ENCODE peak calls at places on chromosomes 4 and X, in five cellular contexts. Z is H54, A is IMR-90, C is GM12891, M is sigmoid colon. V is an unnamed sample.

GRCh38 chr4:177410566-177410965 is 31.7 kb downstream of the AGA start:
- DNase-seq in C (no peak), M (no peak), Z (no peak), A (no peak), V (no peak)

GRCh38 chrX:25012433-25012735 is 3.4 kb downstream of the ARX start:
- DNase-seq in C (no peak), M (no peak), A (no peak), Z (no peak), V (no peak)

GRCh38 chrX:41973208-41973607 is 49.9 kb upstream of the CASK start:
- DNase-seq in C (no peak), A (no peak), Z (no peak), M (no peak), V (no peak)

GRCh38 chr4:76342191-76342590 is 35.7 kb downstream of the STBD1 start:
- DNase-seq in C (no peak), Z (no peak), M (no peak), A (no peak), V (no peak)

GRCh38 chrX:33183366-33183765 is 28.0 kb downstream of the DMD start:
- DNase-seq in M (peak; percentile 73), C (no peak), Z (no peak), A (peak; percentile 82), V (no peak)

GRCh38 chr4:11765849-11766453 is 337.3 kb upstream of the HS3ST1 start:
- DNase-seq in C (no peak), Z (no peak), M (no peak), A (peak; percentile 37), V (no peak)

GRCh38 chr4:138910914-138911336 is 104.7 kb upstream of the NOCT start:
- DNase-seq in C (no peak), A (peak; percentile 86), Z (peak; percentile 36), M (peak; percentile 81), V (no peak)

GRCh38 chrX:82218361-82218760 is 1016.5 kb downstream of the SH3BGRL start:
- DNase-seq in A (peak; percentile 0), Z (no peak), M (no peak), C (no peak), V (peak; percentile 1)

GRCh38 chrX:32842053-32842452 is 369.3 kb downstream of the DMD start:
- DNase-seq in C (no peak), A (no peak), Z (no peak), M (no peak), V (no peak)

GRCh38 chr4:89753601-89754066 is 83.3 kb downstream of the SNCA start:
- DNase-seq in A (peak; percentile 95), C (no peak), M (no peak), Z (no peak), V (no peak)

GRCh38 chrX:368811-369562 is 17.7 kb downstream of the PPP2R3B start:
- DNase-seq in A (peak; percentile 52), Z (peak; percentile 77), M (no peak), C (no peak), V (no peak)

GRCh38 chrX:24298191-24298590 is 15.7 kb downstream of the SUPT20HL2 start:
- DNase-seq in A (peak; percentile 4), C (no peak), M (no peak), Z (no peak), V (no peak)

GRCh38 chrX:12988797-12989196 is 13.9 kb downstream of the TMSB4X start:
- DNase-seq in A (peak; percentile 74), Z (no peak), C (no peak), M (no peak), V (no peak)

GRCh38 chr4:71009796-71010588 is 16.5 kb downstream of the DCK start:
- DNase-seq in A (peak; percentile 56), Z (no peak), C (no peak), M (no peak), V (no peak)

GRCh38 chr4:15893967-15894366 is 44.6 kb downstream of the FGFBP1 start:
- DNase-seq in M (no peak), A (peak; percentile 98), Z (peak; percentile 57), C (no peak), V (no peak)

GRCh38 chr4:15054546-15054945 is 52.3 kb downstream of the CPEB2 start:
- DNase-seq in C (no peak), A (no peak), Z (no peak), M (no peak), V (no peak)

GRCh38 chrX:19673334-19674040 is 158.2 kb upstream of the MAP3K15 start:
- DNase-seq in C (no peak), A (peak; percentile 95), Z (no peak), M (peak; percentile 84), V (no peak)

GRCh38 chr4:169250796-169251195 is 20.0 kb downstream of the SH3RF1 start:
- DNase-seq in Z (no peak), C (no peak), M (no peak), A (no peak), V (no peak)

DNA sequence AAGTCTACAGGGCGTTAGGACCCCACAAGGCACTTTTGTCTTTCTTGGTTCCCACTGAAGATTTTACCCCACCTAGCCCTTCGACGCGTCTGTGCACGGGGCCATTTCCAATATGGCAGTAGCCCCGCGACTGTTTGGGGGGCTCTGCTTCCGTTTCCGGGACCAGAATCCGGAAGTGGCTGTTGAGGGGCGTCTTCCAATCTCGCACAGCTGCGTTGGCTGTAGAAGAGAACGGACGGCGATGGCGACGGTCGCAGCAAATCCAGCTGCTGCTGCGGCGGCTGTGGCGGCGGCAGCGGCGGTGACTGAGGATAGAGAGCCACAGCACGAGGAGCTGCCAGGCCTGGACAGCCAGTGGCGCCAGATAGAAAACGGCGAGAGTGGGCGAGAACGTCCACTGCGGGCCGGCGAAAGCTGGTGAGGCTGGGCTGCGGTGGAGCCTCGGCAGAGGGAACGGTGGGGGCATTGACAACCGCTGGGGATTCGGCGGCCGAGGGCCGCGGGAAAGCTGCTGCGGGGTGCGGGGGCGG is at the start of gene USP11:
- DNase-seq in M (peak; percentile 81), C (peak; percentile 30), A (peak; percentile 51), Z (no peak), V (no peak)
- TF ChIP-seq POLR2A in M (peak; percentile 58), C (no peak), A (peak; percentile 93), Z (peak; percentile 75), V (peak; percentile 95)

GRCh38 chrX:55488559-55489314 is 911 bp downstream of the USP51 start:
- DNase-seq in C (peak; percentile 32), A (peak; percentile 8), M (peak; percentile 85), Z (peak; percentile 5), V (peak; percentile 8)
- TF ChIP-seq POLR2A in C (no peak), A (no peak), M (peak; percentile 23), Z (peak; percentile 7), V (peak; percentile 60)

DNA sequence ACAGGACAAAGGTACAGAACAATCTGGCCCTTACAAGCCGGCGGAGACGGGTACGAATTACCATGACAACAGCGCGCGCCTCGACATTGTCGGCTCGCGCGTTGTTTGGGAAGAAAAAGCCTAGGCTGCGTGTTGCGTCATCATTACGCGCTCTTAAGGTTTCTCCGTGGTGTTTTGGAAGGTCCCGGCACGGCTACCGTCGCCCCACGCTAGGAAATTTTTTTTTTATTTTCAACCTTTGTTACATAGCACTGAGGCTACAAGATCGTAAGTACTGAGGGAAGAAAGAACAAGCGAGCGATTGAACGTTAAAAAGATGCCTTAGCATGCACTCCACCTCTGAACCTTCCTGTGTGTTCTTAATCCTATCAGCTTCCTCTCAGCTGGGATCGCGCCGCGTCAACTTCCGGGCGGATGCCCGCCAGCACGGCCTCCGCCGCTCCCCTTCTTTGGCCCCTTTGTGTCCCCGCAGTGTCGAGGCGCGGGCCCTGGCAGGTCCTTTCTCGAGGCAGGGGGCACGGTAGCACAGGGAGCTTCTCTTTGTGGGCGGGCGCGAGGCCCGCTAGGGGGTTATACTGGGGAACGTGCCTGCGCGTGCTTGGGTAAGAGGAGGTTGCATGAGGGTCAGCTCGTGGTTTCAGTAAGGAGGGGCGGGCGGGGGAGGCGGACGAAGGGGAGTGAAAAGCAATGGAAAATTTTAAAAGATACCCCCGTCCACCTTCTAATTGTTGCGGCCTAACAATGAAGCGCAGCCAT is at the start of gene SMARCAD1:
- DNase-seq in A (peak; percentile 97), M (peak; percentile 94), C (peak; percentile 65), Z (peak; percentile 38), V (peak; percentile 76)
- TF ChIP-seq POLR2A in A (peak; percentile 92), M (no peak), C (peak; percentile 83), Z (peak; percentile 63), V (peak; percentile 89)

DNA sequence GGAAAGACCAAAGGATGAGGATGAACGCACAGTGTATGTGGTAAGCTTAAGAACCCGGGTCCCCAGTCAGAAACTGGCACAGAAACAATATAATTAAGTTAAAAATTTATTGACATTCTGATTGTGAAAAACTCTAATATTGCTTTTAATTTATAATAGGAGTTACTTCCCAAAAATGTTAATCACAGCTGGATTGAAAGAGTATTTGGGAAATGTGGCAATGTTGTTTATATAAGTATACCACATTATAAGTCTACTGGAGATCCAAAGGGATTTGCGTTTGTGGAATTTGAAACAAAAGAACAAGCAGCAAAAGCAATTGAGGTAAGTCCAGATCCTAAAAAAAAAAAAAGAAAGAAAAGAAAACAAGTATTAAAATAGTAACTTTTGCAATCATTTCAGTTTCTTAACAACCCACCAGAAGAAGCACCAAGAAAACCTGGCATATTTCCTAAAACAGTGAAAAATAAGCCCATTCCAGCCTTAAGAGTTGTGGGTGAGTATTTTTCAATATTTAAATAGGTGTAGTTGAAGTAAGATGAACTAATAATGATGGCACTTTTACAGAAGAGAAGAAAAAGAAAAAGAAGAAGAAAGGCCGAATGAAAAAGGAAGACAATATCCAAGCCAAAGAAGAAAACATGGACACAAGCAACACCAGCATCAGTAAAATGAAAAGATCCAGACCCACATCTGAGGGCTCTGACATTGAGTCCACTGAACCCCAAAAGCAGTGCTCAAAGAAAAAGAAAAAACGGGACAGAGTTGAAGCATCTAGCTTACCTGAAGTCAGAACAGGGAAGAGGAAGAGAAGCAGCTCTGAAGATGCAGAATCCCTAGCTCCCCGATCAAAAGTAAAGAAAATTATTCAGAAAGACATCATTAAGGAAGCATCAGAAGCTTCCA is 9.9 kb downstream of the LARP7 start:
- DNase-seq in M (no peak), Z (no peak), A (no peak), C (no peak), V (no peak)
- TF ChIP-seq POLR2A in M (no peak), Z (no peak), A (no peak), C (no peak), V (no peak)

V was measured in GM12878.